ENCODE peak calls at places on chromosome 16, in four cellular contexts. B is foreskin fibroblast, U is fibroblast of lung, A is A549. K is an unnamed sample.

GRCh38 chr16:47873434-47873833 is 282.4 kb downstream of the ABCC12 start:
- DNase-seq in B (no peak), U (no peak), A (no peak), K (no peak)

GRCh38 chr16:9125658-9126492 is 34.4 kb downstream of the HAPSTR1 start:
- DNase-seq in B (no peak), U (no peak), A (no peak), K (no peak)

GRCh38 chr16:56221995-56222394 is 30.7 kb downstream of the GNAO1 start:
- DNase-seq in B (no peak), U (no peak), A (no peak), K (no peak)

GRCh38 chr16:30893082-30893743 is 664 bp downstream of the BCL7C start:
- DNase-seq in B (no peak), U (no peak), A (no peak), K (no peak)

GRCh38 chr16:24950275-24950674 is 64.9 kb downstream of the ARHGAP17 start:
- DNase-seq in B (peak; percentile 28), U (peak; percentile 70), A (no peak), K (no peak)

GRCh38 chr16:12532871-12533610 is 270.6 kb downstream of the CPPED1 start:
- DNase-seq in B (no peak), U (no peak), A (no peak), K (no peak)

GRCh38 chr16:28923652-28924398 is 1.2 kb downstream of the RABEP2 start:
- DNase-seq in B (no peak), U (no peak), A (no peak), K (no peak)

GRCh38 chr16:9978160-9978725 is 204.0 kb downstream of the GRIN2A start:
- DNase-seq in B (no peak), U (no peak), A (no peak), K (no peak)

GRCh38 chr16:67349172-67349571 is 22.6 kb downstream of the LRRC36 start:
- DNase-seq in B (no peak), U (peak; percentile 48), A (peak; percentile 41), K (no peak)

GRCh38 chr16:55019419-55020131 is 88.9 kb downstream of the IRX5 start:
- DNase-seq in B (no peak), U (no peak), A (no peak), K (no peak)

GRCh38 chr16:55018881-55019280 is 88.2 kb downstream of the IRX5 start:
- DNase-seq in B (no peak), U (no peak), A (no peak), K (no peak)

DNA sequence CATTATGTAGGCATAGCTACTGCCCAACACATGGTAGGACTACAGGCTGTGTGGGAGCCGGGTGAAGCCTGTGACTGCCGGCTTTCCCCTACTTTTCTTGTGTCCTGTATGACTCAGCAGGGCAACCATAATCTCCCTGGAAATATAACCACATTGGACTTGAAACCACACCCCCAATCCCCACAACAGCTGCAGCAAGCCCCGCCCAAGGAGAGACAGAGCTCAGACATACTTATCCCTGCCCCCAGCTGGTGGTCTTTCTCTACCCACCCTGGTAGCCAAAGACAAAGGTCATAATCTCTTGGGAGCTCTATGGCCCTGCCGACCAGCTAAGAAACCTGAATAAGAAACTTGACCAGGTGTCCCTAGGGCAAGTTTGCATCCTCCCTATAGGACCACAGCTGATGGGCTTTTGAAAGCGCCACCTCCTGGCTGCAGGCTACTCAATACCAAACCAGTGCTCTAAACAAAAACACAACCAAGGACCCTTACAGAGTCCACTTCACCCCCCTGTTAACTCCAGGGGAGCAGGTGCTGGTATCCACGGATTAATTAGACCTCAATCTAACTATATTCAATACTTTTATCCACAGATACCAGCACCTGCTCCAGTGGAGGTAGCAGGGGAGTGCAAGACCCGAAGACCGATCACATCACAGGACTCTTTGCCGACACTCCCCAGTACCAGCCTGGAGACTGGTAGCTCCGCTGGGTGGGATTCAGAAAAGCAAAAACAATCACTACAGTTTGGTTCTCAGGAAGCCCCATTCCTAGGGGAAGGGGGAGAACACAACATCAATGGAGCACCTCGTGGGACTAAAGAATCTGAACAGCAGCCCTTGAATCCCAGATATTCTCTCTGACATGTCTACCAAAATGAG is 91.2 kb downstream of the IRX5 start:
- DNase-seq in B (peak; percentile 9), U (no peak), A (peak; percentile 68), K (peak; percentile 40)
- TF ChIP-seq CTCF in B (no peak), U (no peak), A (peak; percentile 23), K (no peak)

GRCh38 chr16:68746951-68747350 is 9.9 kb downstream of the CDH1 start:
- DNase-seq in B (no peak), U (no peak), A (no peak), K (no peak)

GRCh38 chr16:68750243-68750642 is 13.2 kb downstream of the CDH1 start:
- DNase-seq in B (no peak), U (no peak), A (no peak), K (no peak)

GRCh38 chr16:68751160-68751559 is 14.1 kb downstream of the CDH1 start:
- DNase-seq in B (no peak), U (no peak), A (no peak), K (no peak)

GRCh38 chr16:68752602-68753001 is 15.5 kb downstream of the CDH1 start:
- DNase-seq in B (no peak), U (no peak), A (peak; percentile 66), K (no peak)

DNA sequence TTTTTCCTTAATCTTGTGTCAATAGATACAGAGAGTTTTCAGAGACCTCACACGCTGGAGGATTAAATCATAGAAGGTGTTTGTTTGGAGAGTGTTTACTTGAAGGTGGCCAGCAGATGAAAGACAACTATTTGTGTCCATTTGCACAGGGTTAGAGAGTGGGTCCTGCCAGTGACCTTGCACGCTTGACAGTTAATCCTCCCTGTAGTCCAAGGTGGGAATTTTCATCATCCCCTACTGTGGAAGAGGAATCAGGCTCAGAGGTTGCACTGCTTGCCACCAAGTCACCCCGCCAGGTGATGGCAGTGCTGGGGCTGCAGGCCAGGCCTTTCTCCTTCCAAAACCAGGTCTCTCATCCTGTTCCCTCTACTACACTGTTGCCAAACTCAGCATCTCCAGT is 12.3 kb downstream of the CDH1 start:
- DNase-seq in B (no peak), U (no peak), A (peak; percentile 35), K (peak; percentile 41)
- TF ChIP-seq CTCF in B (no peak), U (no peak), A (peak; percentile 30), K (no peak)

GRCh38 chr16:73265124-73265838 is 217.4 kb upstream of the ZFHX3 start:
- DNase-seq in B (no peak), U (no peak), A (no peak), K (peak; percentile 42)
- TF ChIP-seq CTCF in B (no peak), U (no peak), A (no peak), K (no peak)

GRCh38 chr16:19118938-19119431 is 5.2 kb downstream of the ITPRIPL2 start:
- DNase-seq in B (peak; percentile 87), U (peak; percentile 93), A (peak; percentile 71), K (peak; percentile 38)

GRCh38 chr16:19113577-19114358 is at the start of gene ITPRIPL2:
- DNase-seq in B (peak; percentile 95), U (peak; percentile 95), A (peak; percentile 93), K (peak; percentile 86)

GRCh38 chr16:19114359-19115147 is 789 bp downstream of the ITPRIPL2 start:
- DNase-seq in B (peak; percentile 59), U (peak; percentile 78), A (peak; percentile 79), K (peak; percentile 67)

GRCh38 chr16:19116711-19117449 is 3.1 kb downstream of the ITPRIPL2 start:
- DNase-seq in B (no peak), U (peak; percentile 23), A (no peak), K (peak; percentile 20)

DNA sequence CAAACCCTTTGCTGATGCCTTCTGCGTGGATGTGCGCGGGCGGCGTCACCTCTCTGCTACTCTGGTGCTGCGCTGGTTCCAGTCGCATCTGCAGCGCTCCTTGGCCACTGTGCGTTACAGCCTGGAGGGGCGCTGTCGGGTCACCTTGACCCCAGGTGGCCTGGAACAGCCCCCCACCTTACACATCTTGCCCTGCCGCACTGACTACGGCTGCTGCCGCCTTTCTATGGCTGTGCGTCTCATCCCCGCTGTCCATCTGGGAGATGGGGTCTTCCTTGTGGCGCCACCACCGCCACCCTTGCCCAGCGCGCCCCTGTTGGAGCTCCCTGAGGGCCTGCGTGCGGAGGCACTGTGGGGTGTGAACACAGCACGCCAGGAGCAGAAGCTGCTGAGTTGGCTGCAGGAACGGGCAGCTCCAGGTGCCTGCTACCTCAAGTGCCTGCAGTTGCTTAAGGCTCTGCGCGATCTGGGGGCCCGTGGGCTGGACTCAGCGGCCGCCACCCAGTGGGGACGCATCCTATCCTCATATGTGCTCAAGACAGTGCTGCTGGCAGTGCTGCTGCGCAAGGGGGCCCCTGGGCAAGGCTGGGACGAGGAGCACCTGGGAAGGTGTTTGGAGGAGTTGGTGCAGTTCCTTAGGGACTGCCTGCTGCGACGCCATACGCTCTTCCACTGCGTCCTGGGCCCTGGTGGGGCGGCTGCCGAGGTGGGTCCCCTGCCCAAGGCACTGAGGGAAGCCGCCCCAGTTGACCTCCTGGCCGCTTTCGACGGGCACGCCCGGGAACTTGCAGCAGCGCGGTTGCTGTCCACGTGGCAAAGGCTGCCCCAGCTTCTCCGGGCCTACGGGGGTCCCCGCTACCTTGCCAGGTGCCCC is 1.6 kb downstream of the ITPRIPL2 start:
- DNase-seq in B (no peak), U (no peak), A (no peak), K (no peak)
- TF ChIP-seq CTCF in B (no peak), U (peak; percentile 22), A (no peak), K (no peak)

DNA sequence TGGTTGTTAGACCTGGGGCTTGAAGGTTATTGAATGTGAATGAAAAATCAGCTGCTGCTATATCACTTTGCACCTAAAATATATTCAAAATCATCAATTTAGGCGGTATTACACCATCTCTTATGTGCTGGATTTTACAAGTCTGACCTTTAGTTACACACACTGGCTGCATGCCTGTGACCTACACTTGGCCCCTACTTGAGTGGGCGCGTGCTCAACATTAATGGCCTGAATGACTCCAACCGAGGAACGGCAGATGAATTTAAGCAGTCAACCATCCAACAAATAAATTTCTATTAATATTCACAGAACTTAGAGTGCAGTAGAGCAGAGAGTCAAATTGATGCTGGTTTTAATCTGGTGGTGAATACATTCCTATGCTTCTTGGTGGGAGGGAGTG is 239.5 kb downstream of the CDH11 start:
- DNase-seq in B (peak; percentile 69), U (peak; percentile 34), A (no peak), K (no peak)
- TF ChIP-seq CTCF in B (no peak), U (no peak), A (no peak), K (no peak)

GRCh38 chr16:79928142-79928735 is 327.7 kb upstream of the MAF start:
- DNase-seq in B (no peak), U (no peak), A (no peak), K (no peak)
- TF ChIP-seq CTCF in B (no peak), U (no peak), A (no peak), K (no peak)